ENCODE peak calls at places on chromosomes 7 and 10, in five cellular contexts. C is stimulated activated CD8-positive, alpha-beta memory T cell treated with anti-CD3 and anti-CD28 coated beads, Interleukin-12 subunit alpha, Interleukin-12 subunit beta, amount 100 ng/mL, for 4 hours; S is NCI-H1694 treated with DMSO at 0.1 percent for 48 hours; M is NCI-H1092; T is A549. E is an unnamed sample.

GRCh38 chr10:44857363-44858016 is 53.6 kb upstream of the TMEM72 start:
- DNase-seq in C (peak; percentile 25), S (peak; percentile 16), M (peak; percentile 7), T (peak; percentile 41), E (peak; percentile 2)

GRCh38 chr7:105106473-105106872 is 92.5 kb downstream of the KMT2E start:
- DNase-seq in C (no peak), S (no peak), M (no peak), T (no peak), E (no peak)

GRCh38 chr10:48526371-48526821 is 78.5 kb downstream of the ARHGAP22 start:
- DNase-seq in C (no peak), S (no peak), M (no peak), T (no peak), E (no peak)

GRCh38 chr10:49112098-49112497 is 3.2 kb downstream of the VSTM4 start:
- DNase-seq in C (no peak), S (no peak), M (no peak), T (no peak), E (no peak)

GRCh38 chr10:118966131-118967125 is 63.1 kb upstream of the NANOS1 start:
- DNase-seq in C (no peak), S (no peak), M (no peak), T (no peak), E (no peak)

GRCh38 chr7:157302314-157302711 is 34.5 kb upstream of the DNAJB6 start:
- DNase-seq in C (peak; percentile 80), S (no peak), M (peak; percentile 42), T (peak; percentile 57), E (no peak)

GRCh38 chr7:127802845-127803244 is 150.9 kb downstream of the SND1 start:
- DNase-seq in C (no peak), S (no peak), M (no peak), T (no peak), E (no peak)

GRCh38 chr7:41817386-41817785 is 114.5 kb upstream of the INHBA start:
- DNase-seq in C (no peak), S (no peak), M (no peak), T (no peak), E (no peak)

GRCh38 chr7:24427048-24427447 is 143.1 kb downstream of the NPY start:
- DNase-seq in C (no peak), S (no peak), M (no peak), T (no peak), E (no peak)

GRCh38 chr10:80511984-80512634 is 25.6 kb upstream of the SH2D4B start:
- DNase-seq in C (no peak), S (no peak), M (no peak), T (no peak), E (no peak)

GRCh38 chr10:78802866-78803265 is 265.9 kb upstream of the ZMIZ1 start:
- DNase-seq in C (no peak), S (peak; percentile 74), M (no peak), T (no peak), E (peak; percentile 54)

GRCh38 chr7:131012477-131013031 is 278.5 kb upstream of the KLF14 start:
- DNase-seq in C (no peak), S (no peak), M (no peak), T (no peak), E (no peak)

GRCh38 chr10:23198940-23199767 is 7.0 kb downstream of the PTF1A start:
- DNase-seq in C (no peak), S (no peak), M (no peak), T (peak; percentile 30), E (no peak)

GRCh38 chr10:3886666-3887251 is 101.8 kb upstream of the KLF6 start:
- DNase-seq in C (no peak), S (no peak), M (no peak), T (peak; percentile 88), E (no peak)

GRCh38 chr7:3636131-3636860 is 335.2 kb downstream of the SDK1 start:
- DNase-seq in C (no peak), S (no peak), M (no peak), T (no peak), E (no peak)

GRCh38 chr10:2099321-2099720 is 362.0 kb upstream of the ADARB2 start:
- DNase-seq in C (no peak), S (no peak), M (no peak), T (no peak), E (no peak)

E was measured in DMS 273 treated with DMSO at 0.1 percent for 48 hours.